ENCODE peak calls at places on chromosomes 6 and 20, in seven cellular contexts. A, Z, L, W, V, J and B are unnamed samples.
A peak's percentile ranks its signal among the peaks of the same experiment; 100 is the strongest.

GRCh38 chr6:82362144-82362543 is 1.5 kb upstream of the TPBG start:
- DNase-seq in A (no peak), Z (no peak), L (no peak), W (no peak), V (no peak), J (no peak), B (no peak)

GRCh38 chr6:113980937-113981554 is 10.1 kb upstream of the HDAC2 start:
- DNase-seq in A (peak; percentile 17), Z (no peak), L (no peak), W (no peak), V (no peak), J (no peak), B (no peak)

GRCh38 chr6:46808806-46809205 is 15.6 kb downstream of the MEP1A start:
- DNase-seq in A (no peak), Z (no peak), L (no peak), W (no peak), V (no peak), J (no peak), B (no peak)

GRCh38 chr6:116447496-116448011 is 13.6 kb upstream of the CALHM6 start:
- DNase-seq in A (peak; percentile 84), Z (no peak), L (no peak), W (peak; percentile 62), V (no peak), J (no peak), B (no peak)

GRCh38 chr20:53608456-53609413 is 15.1 kb upstream of the ZNF217 start:
- DNase-seq in A (no peak), Z (no peak), L (peak; percentile 29), W (peak; percentile 50), V (no peak), J (peak; percentile 23), B (no peak)

GRCh38 chr20:9031951-9032350 is 36.9 kb upstream of the PLCB4 start:
- DNase-seq in A (no peak), Z (no peak), L (no peak), W (no peak), V (no peak), J (no peak), B (no peak)

GRCh38 chr6:56938634-56939294 is 16.1 kb upstream of the BEND6 start:
- DNase-seq in A (peak; percentile 53), Z (no peak), L (no peak), W (peak; percentile 98), V (no peak), J (peak; percentile 4), B (peak; percentile 98)

GRCh38 chr6:170198298-170198697 is 92.6 kb downstream of the DLL1 start:
- DNase-seq in A (no peak), Z (no peak), L (no peak), W (no peak), V (no peak), J (no peak), B (no peak)

GRCh38 chr20:56995157-56995556 is 271.3 kb downstream of the BMP7 start:
- DNase-seq in A (no peak), Z (no peak), L (no peak), W (no peak), V (no peak), J (no peak), B (no peak)

GRCh38 chr6:155152211-155153076 is 111.4 kb upstream of the CLDN20 start:
- DNase-seq in A (no peak), Z (no peak), L (no peak), W (no peak), V (no peak), J (no peak), B (no peak)

GRCh38 chr6:41713161-41713649 is 22.2 kb downstream of the TFEB start:
- DNase-seq in A (peak; percentile 40), Z (no peak), L (peak; percentile 86), W (no peak), V (no peak), J (no peak), B (no peak)